ENCODE peak calls at places on chromosomes 5 and 9, in five cellular contexts. One of them, this sample, is unnamed.

GRCh38 chr5:92662741-92663140 is 918.3 kb downstream of the NR2F1-AS1 start:
- DNase-seq in effector memory CD4-positive, alpha-beta T cell: no peak
- DNase-seq in CD4-positive, CD25-positive, alpha-beta regulatory T cell: no peak
- DNase-seq in uterus: no peak
- DNase-seq in AG04450: no peak
- DNase-seq in this sample: no peak

GRCh38 chr9:135857843-135858242 is 49.5 kb downstream of the CAMSAP1 start:
- DNase-seq in effector memory CD4-positive, alpha-beta T cell: no peak
- DNase-seq in CD4-positive, CD25-positive, alpha-beta regulatory T cell: no peak
- DNase-seq in uterus: no peak
- DNase-seq in AG04450: no peak
- DNase-seq in this sample: no peak

GRCh38 chr5:124570285-124571035 is 176.0 kb downstream of the ZNF608 start:
- DNase-seq in effector memory CD4-positive, alpha-beta T cell: no peak
- DNase-seq in CD4-positive, CD25-positive, alpha-beta regulatory T cell: no peak
- DNase-seq in uterus: no peak
- DNase-seq in AG04450: no peak
- DNase-seq in this sample: no peak

GRCh38 chr9:115691097-115691496 is 462.5 kb upstream of the PAPPA start:
- DNase-seq in effector memory CD4-positive, alpha-beta T cell: no peak
- DNase-seq in CD4-positive, CD25-positive, alpha-beta regulatory T cell: no peak
- DNase-seq in uterus: no peak
- DNase-seq in AG04450: peak; percentile 93
- DNase-seq in this sample: no peak

GRCh38 chr5:72849546-72849945 is 33.1 kb downstream of the TNPO1 start:
- DNase-seq in effector memory CD4-positive, alpha-beta T cell: no peak
- DNase-seq in CD4-positive, CD25-positive, alpha-beta regulatory T cell: no peak
- DNase-seq in uterus: no peak
- DNase-seq in AG04450: no peak
- DNase-seq in this sample: no peak

GRCh38 chr9:113178087-113178486 is 27.3 kb downstream of the SLC31A2 start:
- DNase-seq in effector memory CD4-positive, alpha-beta T cell: no peak
- DNase-seq in CD4-positive, CD25-positive, alpha-beta regulatory T cell: no peak
- DNase-seq in uterus: no peak
- DNase-seq in AG04450: no peak
- DNase-seq in this sample: no peak

GRCh38 chr5:62046191-62046590 is 259.8 kb upstream of the KIF2A start:
- DNase-seq in effector memory CD4-positive, alpha-beta T cell: no peak
- DNase-seq in CD4-positive, CD25-positive, alpha-beta regulatory T cell: no peak
- DNase-seq in uterus: no peak
- DNase-seq in AG04450: no peak
- DNase-seq in this sample: no peak

GRCh38 chr5:132052520-132052919 is 7.9 kb upstream of the IL3 start:
- DNase-seq in effector memory CD4-positive, alpha-beta T cell: no peak
- DNase-seq in CD4-positive, CD25-positive, alpha-beta regulatory T cell: no peak
- DNase-seq in uterus: no peak
- DNase-seq in AG04450: no peak
- DNase-seq in this sample: no peak

GRCh38 chr5:36177154-36177553 is 25.2 kb downstream of the SKP2 start:
- DNase-seq in effector memory CD4-positive, alpha-beta T cell: no peak
- DNase-seq in CD4-positive, CD25-positive, alpha-beta regulatory T cell: no peak
- DNase-seq in uterus: no peak
- DNase-seq in AG04450: no peak
- DNase-seq in this sample: no peak

GRCh38 chr9:110583237-110583636 is 3.7 kb upstream of the SVEP1 start:
- DNase-seq in effector memory CD4-positive, alpha-beta T cell: no peak
- DNase-seq in CD4-positive, CD25-positive, alpha-beta regulatory T cell: no peak
- DNase-seq in uterus: no peak
- DNase-seq in AG04450: no peak
- DNase-seq in this sample: no peak

GRCh38 chr5:91092859-91093843 is 290.0 kb downstream of the ARRDC3 start:
- DNase-seq in effector memory CD4-positive, alpha-beta T cell: no peak
- DNase-seq in CD4-positive, CD25-positive, alpha-beta regulatory T cell: no peak
- DNase-seq in uterus: no peak
- DNase-seq in AG04450: no peak
- DNase-seq in this sample: no peak

GRCh38 chr9:87336914-87337333 is 160.7 kb upstream of the DAPK1 start:
- DNase-seq in effector memory CD4-positive, alpha-beta T cell: no peak
- DNase-seq in CD4-positive, CD25-positive, alpha-beta regulatory T cell: no peak
- DNase-seq in uterus: peak; percentile 50
- DNase-seq in AG04450: peak; percentile 38
- DNase-seq in this sample: no peak

GRCh38 chr5:179312557-179313235 is 32.6 kb downstream of the ADAMTS2 start:
- DNase-seq in effector memory CD4-positive, alpha-beta T cell: no peak
- DNase-seq in CD4-positive, CD25-positive, alpha-beta regulatory T cell: no peak
- DNase-seq in uterus: no peak
- DNase-seq in AG04450: no peak
- DNase-seq in this sample: no peak

GRCh38 chr9:3526903-3527652 is 1.3 kb upstream of the RFX3 start:
- DNase-seq in effector memory CD4-positive, alpha-beta T cell: no peak
- DNase-seq in CD4-positive, CD25-positive, alpha-beta regulatory T cell: no peak
- DNase-seq in uterus: peak; percentile 11
- DNase-seq in AG04450: no peak
- DNase-seq in this sample: no peak

GRCh38 chr9:4502444-4502843 is 12.2 kb downstream of the SLC1A1 start:
- DNase-seq in effector memory CD4-positive, alpha-beta T cell: no peak
- DNase-seq in CD4-positive, CD25-positive, alpha-beta regulatory T cell: no peak
- DNase-seq in uterus: no peak
- DNase-seq in AG04450: no peak
- DNase-seq in this sample: no peak

GRCh38 chr5:65290677-65291076 is 191.0 kb downstream of the ADAMTS6 start:
- DNase-seq in effector memory CD4-positive, alpha-beta T cell: no peak
- DNase-seq in CD4-positive, CD25-positive, alpha-beta regulatory T cell: no peak
- DNase-seq in uterus: no peak
- DNase-seq in AG04450: no peak
- DNase-seq in this sample: no peak

GRCh38 chr5:107820339-107820880 is 149.7 kb upstream of the EFNA5 start:
- DNase-seq in effector memory CD4-positive, alpha-beta T cell: no peak
- DNase-seq in CD4-positive, CD25-positive, alpha-beta regulatory T cell: no peak
- DNase-seq in uterus: no peak
- DNase-seq in AG04450: no peak
- DNase-seq in this sample: no peak

GRCh38 chr9:133877327-133877726 is 114.8 kb downstream of the VAV2 start:
- DNase-seq in effector memory CD4-positive, alpha-beta T cell: no peak
- DNase-seq in CD4-positive, CD25-positive, alpha-beta regulatory T cell: no peak
- DNase-seq in uterus: no peak
- DNase-seq in AG04450: no peak
- DNase-seq in this sample: no peak

GRCh38 chr9:97502222-97502983 is 937 bp downstream of the TMOD1 start:
- DNase-seq in effector memory CD4-positive, alpha-beta T cell: no peak
- DNase-seq in CD4-positive, CD25-positive, alpha-beta regulatory T cell: no peak
- DNase-seq in uterus: peak; percentile 51
- DNase-seq in AG04450: no peak
- DNase-seq in this sample: no peak

GRCh38 chr9:92647671-92648446 is 22.1 kb downstream of the IPPK start:
- DNase-seq in effector memory CD4-positive, alpha-beta T cell: no peak
- DNase-seq in CD4-positive, CD25-positive, alpha-beta regulatory T cell: no peak
- DNase-seq in uterus: peak; percentile 9
- DNase-seq in AG04450: no peak
- DNase-seq in this sample: no peak

GRCh38 chr5:172901012-172901780 is 58.0 kb upstream of the RPL26L1 start:
- DNase-seq in effector memory CD4-positive, alpha-beta T cell: no peak
- DNase-seq in CD4-positive, CD25-positive, alpha-beta regulatory T cell: no peak
- DNase-seq in uterus: peak; percentile 94
- DNase-seq in AG04450: peak; percentile 54
- DNase-seq in this sample: no peak
- H3K27ac ChIP-seq in effector memory CD4-positive, alpha-beta T cell: no peak overlapping the region
- H3K27ac ChIP-seq in CD4-positive, CD25-positive, alpha-beta regulatory T cell: no peak overlapping the region
- H3K27ac ChIP-seq in uterus: peak overlapping the region; percentile 93
- H3K27ac ChIP-seq in AG04450: peak overlapping the region; percentile 99
- H3K27ac ChIP-seq in this sample: no peak overlapping the region

DNA sequence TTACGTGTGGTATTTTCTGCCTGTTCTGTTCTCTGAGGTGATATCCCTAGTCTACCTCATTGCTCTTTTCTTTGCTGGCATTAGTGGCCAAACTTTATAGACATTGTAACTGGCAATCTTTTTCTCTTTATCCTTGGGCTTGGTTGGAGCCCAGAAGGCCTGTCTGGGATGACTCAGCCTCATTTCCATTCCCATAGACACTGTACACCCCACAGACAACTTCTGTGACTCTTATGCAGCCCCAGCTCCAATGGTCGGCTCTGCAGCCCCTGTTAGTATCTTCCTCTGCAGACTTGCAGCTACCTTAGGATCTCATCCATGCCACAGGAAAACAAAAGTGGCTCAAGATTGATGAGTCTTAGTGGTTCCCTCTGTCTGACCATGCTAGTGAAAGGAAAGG is 79.8 kb downstream of the CFAP95 start:
- DNase-seq in effector memory CD4-positive, alpha-beta T cell: no peak
- DNase-seq in CD4-positive, CD25-positive, alpha-beta regulatory T cell: no peak
- DNase-seq in uterus: no peak
- DNase-seq in AG04450: no peak
- DNase-seq in this sample: no peak
- H3K9me3 ChIP-seq in effector memory CD4-positive, alpha-beta T cell: no peaks in the 10 kb centered on the region
- H3K9me3 ChIP-seq in CD4-positive, CD25-positive, alpha-beta regulatory T cell: no peaks in the 10 kb centered on the region
- H3K9me3 ChIP-seq in uterus: no peaks in the 10 kb centered on the region
- H3K9me3 ChIP-seq in AG04450: no peaks in the 10 kb centered on the region
- H3K9me3 ChIP-seq in this sample: no peaks in the 10 kb centered on the region

GRCh38 chr5:54764691-54765090 is 220.7 kb downstream of the ESM1 start:
- DNase-seq in effector memory CD4-positive, alpha-beta T cell: no peak
- DNase-seq in CD4-positive, CD25-positive, alpha-beta regulatory T cell: no peak
- DNase-seq in uterus: no peak
- DNase-seq in AG04450: no peak
- DNase-seq in this sample: no peak
- H3K27ac ChIP-seq in effector memory CD4-positive, alpha-beta T cell: no peak overlapping the region
- H3K27ac ChIP-seq in CD4-positive, CD25-positive, alpha-beta regulatory T cell: no peak overlapping the region
- H3K27ac ChIP-seq in uterus: no peak overlapping the region
- H3K27ac ChIP-seq in AG04450: no peak overlapping the region
- H3K27ac ChIP-seq in this sample: no peak overlapping the region

DNA sequence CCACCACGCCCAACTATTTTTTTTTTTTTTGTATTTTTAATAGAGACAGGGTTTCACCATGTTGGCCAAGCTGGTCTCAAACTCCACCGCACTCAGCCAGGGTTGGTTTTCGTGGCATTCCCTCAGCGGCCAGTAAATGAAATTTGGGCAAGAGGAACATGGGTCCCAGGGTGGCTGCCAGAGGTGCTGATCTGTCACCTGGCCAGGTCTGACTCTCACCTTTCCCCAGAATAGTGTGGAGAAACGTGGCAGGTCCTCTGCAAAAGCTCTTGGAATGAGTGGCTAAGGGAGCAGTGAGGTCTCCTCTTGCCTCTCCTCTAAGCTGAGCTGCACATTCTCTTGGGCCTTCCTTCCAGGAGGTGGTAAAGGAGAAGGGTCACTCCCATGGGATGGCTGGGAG is 170.1 kb downstream of the IRX2 start:
- DNase-seq in effector memory CD4-positive, alpha-beta T cell: no peak
- DNase-seq in CD4-positive, CD25-positive, alpha-beta regulatory T cell: no peak
- DNase-seq in uterus: no peak
- DNase-seq in AG04450: no peak
- DNase-seq in this sample: no peak
- H3K9me3 ChIP-seq in effector memory CD4-positive, alpha-beta T cell: no peaks in the 10 kb centered on the region
- H3K9me3 ChIP-seq in CD4-positive, CD25-positive, alpha-beta regulatory T cell: peaks cover 2% of the 10 kb centered on the region
- H3K9me3 ChIP-seq in uterus: no peaks in the 10 kb centered on the region
- H3K9me3 ChIP-seq in AG04450: peaks cover 72% of the 10 kb centered on the region
- H3K9me3 ChIP-seq in this sample: no peaks in the 10 kb centered on the region

GRCh38 chr5:160463227-160463626 is 41.6 kb downstream of the PTTG1 start:
- DNase-seq in effector memory CD4-positive, alpha-beta T cell: no peak
- DNase-seq in CD4-positive, CD25-positive, alpha-beta regulatory T cell: no peak
- DNase-seq in uterus: no peak
- DNase-seq in AG04450: no peak
- DNase-seq in this sample: no peak

GRCh38 chr5:160462167-160462566 is 40.5 kb downstream of the PTTG1 start:
- DNase-seq in effector memory CD4-positive, alpha-beta T cell: no peak
- DNase-seq in CD4-positive, CD25-positive, alpha-beta regulatory T cell: no peak
- DNase-seq in uterus: no peak
- DNase-seq in AG04450: no peak
- DNase-seq in this sample: no peak

GRCh38 chr5:160466121-160466520 is 44.5 kb downstream of the PTTG1 start:
- DNase-seq in effector memory CD4-positive, alpha-beta T cell: no peak
- DNase-seq in CD4-positive, CD25-positive, alpha-beta regulatory T cell: no peak
- DNase-seq in uterus: no peak
- DNase-seq in AG04450: no peak
- DNase-seq in this sample: no peak

GRCh38 chr5:160463775-160464465 is 42.3 kb downstream of the PTTG1 start:
- DNase-seq in effector memory CD4-positive, alpha-beta T cell: no peak
- DNase-seq in CD4-positive, CD25-positive, alpha-beta regulatory T cell: no peak
- DNase-seq in uterus: no peak
- DNase-seq in AG04450: no peak
- DNase-seq in this sample: no peak

DNA sequence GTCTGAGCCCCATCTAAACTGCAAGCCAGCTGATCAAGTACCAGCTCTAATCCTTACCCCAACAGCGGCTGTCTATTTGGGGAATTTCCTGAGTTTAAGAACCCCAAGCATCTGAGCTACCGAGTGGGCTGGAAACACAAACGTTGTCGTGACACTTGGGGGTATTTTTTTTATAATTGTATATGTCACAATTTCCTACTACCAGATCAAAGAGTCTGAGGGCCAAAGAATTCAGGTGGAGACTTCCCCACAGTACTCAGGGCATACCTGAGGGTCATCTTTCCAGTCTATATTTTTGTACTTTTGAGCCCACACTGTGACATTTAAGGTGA is 42.8 kb downstream of the PTTG1 start:
- DNase-seq in effector memory CD4-positive, alpha-beta T cell: no peak
- DNase-seq in CD4-positive, CD25-positive, alpha-beta regulatory T cell: peak; percentile 26
- DNase-seq in uterus: no peak
- DNase-seq in AG04450: no peak
- DNase-seq in this sample: no peak
- H3K27ac ChIP-seq in effector memory CD4-positive, alpha-beta T cell: no peak overlapping the region
- H3K27ac ChIP-seq in CD4-positive, CD25-positive, alpha-beta regulatory T cell: peak overlapping the region; percentile 95
- H3K27ac ChIP-seq in uterus: no peak overlapping the region
- H3K27ac ChIP-seq in AG04450: no peak overlapping the region
- H3K27ac ChIP-seq in this sample: no peak overlapping the region

This sample was measured in CD8-positive, alpha-beta T cell.